ENCODE peak calls at places on chromosomes 2 and 18, in five cellular contexts. T, O, M, E and P are unnamed samples.

GRCh38 chr2:224596289-224596688 is 11.1 kb upstream of the CUL3 start:
- DNase-seq in T (no peak), O (no peak), M (no peak), E (no peak), P (no peak)

GRCh38 chr2:24926602-24927252 is 6.7 kb upstream of the ADCY3 start:
- DNase-seq in T (peak; percentile 77), O (no peak), M (no peak), E (no peak), P (peak; percentile 79)

GRCh38 chr2:68726608-68727367 is 7.8 kb upstream of the ARHGAP25 start:
- DNase-seq in T (no peak), O (no peak), M (no peak), E (no peak), P (no peak)

GRCh38 chr18:8525692-8526091 is 83.5 kb upstream of the RAB12 start:
- DNase-seq in T (peak; percentile 69), O (peak; percentile 28), M (no peak), E (no peak), P (no peak)

GRCh38 chr2:12607971-12608370 is 108.8 kb upstream of the TRIB2 start:
- DNase-seq in T (no peak), O (no peak), M (no peak), E (peak; percentile 53), P (peak; percentile 36)

GRCh38 chr2:18814387-18814786 is 225.0 kb upstream of the NT5C1B start:
- DNase-seq in T (no peak), O (no peak), M (no peak), E (no peak), P (no peak)

GRCh38 chr18:3122851-3123250 is 96.9 kb downstream of the MYOM1 start:
- DNase-seq in T (no peak), O (no peak), M (no peak), E (no peak), P (no peak)

GRCh38 chr18:30971338-30971956 is 71.1 kb downstream of the DSC3 start:
- DNase-seq in T (peak; percentile 65), O (peak; percentile 14), M (peak; percentile 34), E (no peak), P (peak; percentile 51)

GRCh38 chr18:62939925-62940324 is 224.6 kb downstream of the PHLPP1 start:
- DNase-seq in T (no peak), O (no peak), M (no peak), E (no peak), P (no peak)

GRCh38 chr2:41900299-41900698 is 147.5 kb upstream of the PKDCC start:
- DNase-seq in T (no peak), O (no peak), M (no peak), E (no peak), P (peak; percentile 38)

GRCh38 chr2:53593891-53594585 is 173.6 kb upstream of the CHAC2 start:
- DNase-seq in T (no peak), O (no peak), M (peak; percentile 24), E (peak; percentile 50), P (peak; percentile 41)

GRCh38 chr2:64330281-64330680 is 123.7 kb upstream of the LGALSL start:
- DNase-seq in T (no peak), O (no peak), M (no peak), E (no peak), P (peak; percentile 56)

GRCh38 chr2:232348936-232349335 is 29.6 kb upstream of the ALPP start:
- DNase-seq in T (no peak), O (no peak), M (peak; percentile 24), E (peak; percentile 56), P (no peak)

GRCh38 chr2:234425923-234426603 is 70.8 kb downstream of the ARL4C start:
- DNase-seq in T (no peak), O (no peak), M (no peak), E (peak; percentile 85), P (no peak)

GRCh38 chr2:241508240-241508509 is 209 bp downstream of the STK25 start:
- DNase-seq in T (no peak), O (peak; percentile 92), M (no peak), E (no peak), P (no peak)

GRCh38 chr2:55357907-55358306 is 61.7 kb downstream of the CCDC88A start:
- DNase-seq in T (no peak), O (no peak), M (no peak), E (no peak), P (peak; percentile 63)

GRCh38 chr18:58584219-58585127 is 44.4 kb downstream of the ALPK2 start:
- DNase-seq in T (peak; percentile 93), O (no peak), M (no peak), E (peak; percentile 73), P (peak; percentile 87)

GRCh38 chr2:226873051-226873620 is 37.3 kb downstream of the RHBDD1 start:
- DNase-seq in T (no peak), O (no peak), M (no peak), E (no peak), P (no peak)

GRCh38 chr2:241584446-241584845 is 25.9 kb downstream of the BOK start:
- DNase-seq in T (peak; percentile 69), O (no peak), M (peak; percentile 16), E (peak; percentile 88), P (peak; percentile 53)

GRCh38 chr2:220674033-220674432 is 898.1 kb downstream of the EPHA4 start:
- DNase-seq in T (peak; percentile 16), O (no peak), M (no peak), E (no peak), P (no peak)

GRCh38 chr2:69073928-69074575 is 61.1 kb downstream of the ANTXR1 start:
- DNase-seq in T (no peak), O (no peak), M (no peak), E (peak; percentile 61), P (no peak)

GRCh38 chr2:35784777-35785176 is 570.8 kb upstream of the CRIM1 start:
- DNase-seq in T (no peak), O (no peak), M (no peak), E (no peak), P (no peak)

GRCh38 chr2:190959911-190960788 is 53.8 kb downstream of the STAT1 start:
- DNase-seq in T (no peak), O (no peak), M (no peak), E (no peak), P (no peak)

GRCh38 chr2:30661173-30662107 is 145.8 kb downstream of the CAPN13 start:
- DNase-seq in T (no peak), O (no peak), M (no peak), E (peak; percentile 43), P (no peak)

GRCh38 chr18:55069497-55069896 is 110.2 kb upstream of the CCDC68 start:
- DNase-seq in T (no peak), O (no peak), M (no peak), E (no peak), P (no peak)

GRCh38 chr18:55064760-55065159 is 105.5 kb upstream of the CCDC68 start:
- DNase-seq in T (no peak), O (no peak), M (no peak), E (no peak), P (no peak)

GRCh38 chr18:55064073-55064472 is 104.8 kb upstream of the CCDC68 start:
- DNase-seq in T (no peak), O (no peak), M (no peak), E (no peak), P (no peak)
- H3K9me2 ChIP-seq in T (no peaks in the 10 kb centered on the region), O (no peaks in the 10 kb centered on the region), M (no peaks in the 10 kb centered on the region), E (no peaks in the 10 kb centered on the region), P (no peaks in the 10 kb centered on the region)

GRCh38 chr2:160430001-160430344 is 63.6 kb downstream of the RBMS1 start:
- DNase-seq in T (no peak), O (no peak), M (no peak), E (no peak), P (no peak)

GRCh38 chr2:160426604-160427003 is 67.0 kb downstream of the RBMS1 start:
- DNase-seq in T (peak; percentile 19), O (no peak), M (no peak), E (no peak), P (no peak)

GRCh38 chr2:160427629-160428424 is 65.8 kb downstream of the RBMS1 start:
- DNase-seq in T (no peak), O (no peak), M (no peak), E (peak; percentile 36), P (peak; percentile 86)

GRCh38 chr2:160429248-160430000 is 64.2 kb downstream of the RBMS1 start:
- DNase-seq in T (peak; percentile 78), O (no peak), M (peak; percentile 56), E (peak; percentile 38), P (peak; percentile 65)

GRCh38 chr2:160428425-160428763 is 65.2 kb downstream of the RBMS1 start:
- DNase-seq in T (no peak), O (no peak), M (no peak), E (no peak), P (no peak)
- H2AFZ ChIP-seq in T (no peak overlapping the region), O (no peak overlapping the region), M (no peak overlapping the region), E (no peak overlapping the region), P (peak overlapping the region; percentile 27)

GRCh38 chr2:37246205-37246604 is 14.7 kb downstream of the NDUFAF7 start:
- DNase-seq in T (no peak), O (no peak), M (no peak), E (no peak), P (no peak)

DNA sequence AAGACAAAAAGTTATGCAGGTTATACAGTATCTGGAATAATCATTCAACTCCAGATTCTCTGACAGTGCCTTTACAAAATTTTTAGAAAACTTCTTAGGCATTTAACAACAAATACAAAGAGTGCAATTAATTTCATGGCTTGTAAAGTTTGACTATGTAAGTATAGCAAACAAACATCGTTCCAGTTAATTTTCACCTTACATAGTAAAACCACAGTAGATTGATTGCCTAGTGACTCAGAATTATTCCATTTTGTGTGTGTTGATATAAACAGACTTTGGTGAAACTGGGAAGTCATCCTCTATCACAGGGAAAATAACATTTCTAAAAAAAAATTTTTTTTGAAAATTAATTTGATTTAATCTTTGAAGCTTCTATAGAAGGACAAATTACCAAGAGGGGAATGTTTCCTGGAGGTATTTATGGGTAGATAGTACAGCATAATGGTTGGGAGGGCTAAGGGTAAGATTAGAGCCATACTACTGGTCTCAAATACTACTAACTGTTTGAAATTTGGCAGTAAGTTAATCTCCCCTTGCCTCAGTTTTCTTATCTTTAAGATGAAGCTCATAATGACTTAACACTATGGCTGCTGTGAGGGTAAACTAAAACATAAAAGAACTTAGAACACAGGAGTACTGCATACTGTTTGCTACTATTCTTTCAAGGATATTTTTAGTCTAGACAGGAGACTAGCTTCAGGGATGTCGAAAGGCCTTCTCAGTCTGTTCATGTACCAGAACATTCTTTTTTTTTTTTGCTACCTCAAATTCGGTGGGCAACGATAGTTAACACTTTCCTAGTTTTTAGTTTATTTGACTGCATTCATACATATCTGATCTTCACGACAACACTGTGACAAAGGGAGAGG is 19.6 kb downstream of the NDUFAF7 start:
- DNase-seq in T (no peak), O (no peak), M (no peak), E (no peak), P (no peak)
- H3K36me3 ChIP-seq in T (peaks cover 76% of the 10 kb centered on the region), O (peaks cover 96% of the 10 kb centered on the region), M (peaks cover 36% of the 10 kb centered on the region), E (peaks cover 32% of the 10 kb centered on the region), P (peaks cover 76% of the 10 kb centered on the region)

DNA sequence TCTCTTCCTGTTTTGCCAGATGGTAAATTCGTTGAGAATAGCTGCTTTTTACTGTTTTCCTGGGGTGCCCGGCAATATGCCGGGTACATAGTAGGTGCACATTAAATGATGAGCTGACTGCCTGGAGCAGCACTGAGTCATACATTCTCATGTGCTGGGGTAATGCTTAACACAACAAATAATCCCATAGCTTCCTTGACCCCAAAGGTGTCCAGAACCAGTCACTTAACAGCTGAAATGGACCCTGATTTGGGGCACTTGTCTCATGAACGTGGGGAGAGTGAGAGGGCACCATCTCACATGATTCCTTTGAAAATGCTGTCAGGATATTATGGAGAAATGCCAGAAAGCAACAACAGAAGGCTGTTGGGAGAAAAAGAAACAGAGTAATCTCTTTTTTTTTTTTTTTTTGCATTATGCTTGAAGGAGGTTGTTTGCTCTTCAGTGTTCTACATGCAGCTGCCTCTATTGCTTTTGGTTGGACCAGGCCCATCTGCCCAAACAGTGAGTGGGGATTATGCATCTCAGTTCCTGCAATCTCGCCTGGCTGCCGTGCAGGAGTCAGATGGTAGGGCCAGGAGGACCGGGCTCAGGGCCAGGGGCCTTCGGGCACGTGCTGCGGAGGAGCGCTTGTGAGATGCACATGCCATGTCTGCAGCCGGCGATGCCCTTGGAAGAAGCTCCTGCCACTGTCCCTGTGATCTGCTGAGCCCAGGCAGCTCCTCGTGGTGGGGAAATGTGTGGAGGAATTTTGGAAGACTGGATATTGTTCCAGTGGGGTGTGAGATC is 162.1 kb downstream of the SH3RF3 start:
- DNase-seq in T (no peak), O (no peak), M (no peak), E (no peak), P (peak; percentile 33)
- H3K9me2 ChIP-seq in T (no peaks in the 10 kb centered on the region), O (no peaks in the 10 kb centered on the region), M (no peaks in the 10 kb centered on the region), E (no peaks in the 10 kb centered on the region), P (no peaks in the 10 kb centered on the region)